ENCODE peak calls at places on chromosome 22, in eight cellular contexts. K, C, P, X, S, V, T and N are unnamed samples.

GRCh38 chr22:36164621-36165020 is 4.1 kb upstream of the APOL3 start:
- ATAC-seq in X (no peak), K (no peak), T (no peak), P (no peak), S (peak; percentile 71), C (no peak), V (no peak), N (no peak)

GRCh38 chr22:24303007-24303406 is 32.4 kb downstream of the SPECC1L start:
- ATAC-seq in C (no peak), V (peak; percentile 18), X (no peak), S (peak; percentile 36), P (no peak), T (peak; percentile 58), K (no peak), N (peak; percentile 20)

GRCh38 chr22:20211997-20212753 is 55.9 kb downstream of the RTN4R start:
- ATAC-seq in C (no peak), K (no peak), X (peak; percentile 39), T (peak; percentile 73), V (no peak), S (no peak), P (peak; percentile 85), N (no peak)

GRCh38 chr22:45572444-45572843 is 69.8 kb downstream of the FBLN1 start:
- ATAC-seq in K (no peak), X (no peak), S (peak; percentile 21), C (no peak), T (no peak), P (no peak), V (no peak), N (peak; percentile 54)

GRCh38 chr22:39917091-39917703 is 16.3 kb downstream of the GRAP2 start:
- ATAC-seq in K (no peak), X (no peak), T (no peak), S (no peak), V (no peak), C (no peak), P (no peak), N (no peak)

GRCh38 chr22:40556641-40557040 is 79.9 kb downstream of the MRTFA start:
- ATAC-seq in T (no peak), V (no peak), X (no peak), K (no peak), P (no peak), C (no peak), S (no peak), N (no peak)

GRCh38 chr22:35752172-35752832 is 34.6 kb downstream of the APOL5 start:
- ATAC-seq in K (no peak), T (no peak), X (no peak), C (no peak), P (no peak), S (no peak), V (peak; percentile 51), N (no peak)

GRCh38 chr22:46087816-46088277 is 62.5 kb upstream of the PPARA start:
- ATAC-seq in T (peak; percentile 63), P (no peak), X (peak; percentile 76), S (peak; percentile 80), V (peak; percentile 11), K (peak; percentile 46), C (peak; percentile 94), N (peak; percentile 77)

GRCh38 chr22:25514436-25514835 is 50.0 kb upstream of the GRK3 start:
- ATAC-seq in X (no peak), K (peak; percentile 35), V (no peak), T (no peak), P (no peak), S (no peak), C (peak; percentile 17), N (no peak)

GRCh38 chr22:30212363-30212995 is 34.1 kb downstream of the LIF start:
- ATAC-seq in C (peak; percentile 62), S (peak; percentile 81), T (peak; percentile 78), V (peak; percentile 22), P (peak; percentile 63), K (peak; percentile 80), X (no peak), N (peak; percentile 64)

GRCh38 chr22:28742562-28742962 is 723 bp downstream of the HSCB start:
- ATAC-seq in T (no peak), V (no peak), P (no peak), K (no peak), X (no peak), C (no peak), S (no peak), N (no peak)

GRCh38 chr22:28743852-28744251 is 2.0 kb downstream of the HSCB start:
- ATAC-seq in T (no peak), C (no peak), V (no peak), X (no peak), K (no peak), S (no peak), P (no peak), N (no peak)

GRCh38 chr22:28736296-28737155 is 5.1 kb downstream of the CHEK2 start:
- ATAC-seq in P (no peak), K (no peak), S (no peak), T (no peak), X (no peak), V (no peak), C (no peak), N (no peak)

GRCh38 chr22:28741758-28742561 is at the start of the genes CHEK2 and HSCB:
- ATAC-seq in P (peak; percentile 89), S (peak; percentile 99), C (peak; percentile 94), X (peak; percentile 96), T (peak; percentile 97), K (peak; percentile 96), V (peak; percentile 99), N (peak; percentile 97)

DNA sequence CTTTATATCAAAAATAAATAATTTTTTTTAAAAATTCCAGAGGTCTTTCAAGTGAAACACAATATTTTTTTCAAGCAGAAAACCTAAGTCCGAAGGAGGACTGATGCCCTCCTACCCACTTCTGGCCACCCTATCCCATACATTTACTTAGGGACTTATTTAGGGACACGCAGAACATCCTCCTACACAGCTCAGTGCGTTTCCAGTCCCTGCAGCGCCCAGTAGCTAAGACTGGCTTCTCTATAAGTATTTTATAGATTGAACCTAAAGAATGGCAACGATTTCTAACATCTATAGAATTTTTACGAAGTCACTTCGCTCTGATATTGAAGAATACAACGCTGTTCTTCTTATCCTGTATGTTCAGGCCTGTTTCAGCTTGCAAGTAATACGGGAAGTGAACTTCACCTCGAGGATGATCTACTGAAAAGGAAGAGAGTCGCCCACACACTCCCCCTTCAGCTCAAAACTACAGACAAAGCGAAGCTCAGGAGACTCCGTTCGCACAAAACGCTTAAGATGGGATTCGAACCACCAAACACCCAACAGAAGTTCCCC is 341 bp downstream of the CHEK2 start:
- ATAC-seq in V (no peak), K (no peak), T (no peak), S (no peak), P (no peak), X (peak; percentile 34), C (no peak), N (no peak)
- TF ChIP-seq CTCF in V (no peak), K (no peak), T (no peak), S (no peak), P (no peak), X (no peak), C (no peak), N (no peak)

GRCh38 chr22:49879871-49880270 is 26.2 kb downstream of the ZBED4 start:
- ATAC-seq in C (no peak), V (no peak), T (no peak), X (no peak), P (no peak), K (no peak), S (no peak), N (no peak)

GRCh38 chr22:49880281-49880680 is 26.6 kb downstream of the ZBED4 start:
- ATAC-seq in V (no peak), P (no peak), T (no peak), K (no peak), C (no peak), X (no peak), S (no peak), N (no peak)

GRCh38 chr22:49877642-49878041 is 24.0 kb downstream of the ZBED4 start:
- ATAC-seq in V (no peak), S (no peak), T (no peak), X (no peak), P (no peak), K (no peak), C (no peak), N (no peak)

GRCh38 chr22:49881856-49882255 is 28.2 kb downstream of the ZBED4 start:
- ATAC-seq in X (no peak), T (no peak), K (no peak), C (no peak), V (no peak), P (no peak), S (no peak), N (no peak)

DNA sequence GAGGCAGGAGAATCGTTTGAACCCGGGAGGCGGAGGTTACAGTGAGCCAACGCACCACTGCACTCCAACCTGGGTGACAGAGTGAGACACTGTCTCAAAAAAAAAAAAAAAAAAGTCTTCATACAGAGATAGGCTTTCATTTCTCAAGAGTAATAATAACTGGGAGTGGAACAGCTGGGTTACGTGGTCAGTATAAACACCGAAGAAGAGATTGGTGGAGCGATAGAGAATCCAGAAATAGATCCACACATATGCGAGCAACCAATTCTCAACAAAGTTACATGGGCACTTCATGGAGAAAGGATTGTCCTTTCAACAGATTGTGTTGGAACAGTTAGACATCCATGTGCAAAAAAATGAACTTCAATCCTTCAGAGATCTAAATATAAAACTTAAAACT is 24.6 kb downstream of the ZBED4 start:
- ATAC-seq in X (no peak), S (no peak), T (no peak), P (no peak), C (no peak), V (no peak), K (no peak), N (no peak)
- H3K9me3 ChIP-seq in X (peaks cover 3% of the 10 kb centered on the region), S (no peaks in the 10 kb centered on the region), T (no peaks in the 10 kb centered on the region), P (no peaks in the 10 kb centered on the region), C (peaks cover 2% of the 10 kb centered on the region), V (no peaks in the 10 kb centered on the region), K (no peaks in the 10 kb centered on the region), N (no peaks in the 10 kb centered on the region)

GRCh38 chr22:42079319-42080251 is at the start of gene SMDT1:
- ATAC-seq in S (peak; percentile 96), P (peak; percentile 93), T (peak; percentile 91), V (peak; percentile 94), C (peak; percentile 92), X (peak; percentile 96), K (peak; percentile 96), N (peak; percentile 96)
- TF ChIP-seq POLR2A in S (no peak), P (peak; percentile 67), T (peak; percentile 92), V (peak; percentile 97), C (peak; percentile 90), X (peak; percentile 89), K (peak; percentile 64), N (peak; percentile 92)

GRCh38 chr22:44461614-44462013 is 36.4 kb downstream of the RTL6 start:
- ATAC-seq in V (no peak), K (no peak), S (no peak), T (no peak), P (no peak), C (no peak), X (no peak), N (no peak)

GRCh38 chr22:44459041-44459440 is 39.0 kb downstream of the RTL6 start:
- ATAC-seq in T (no peak), K (no peak), S (no peak), C (no peak), X (no peak), P (no peak), V (no peak), N (no peak)

GRCh38 chr22:44462246-44463015 is 35.6 kb downstream of the RTL6 start:
- ATAC-seq in S (no peak), C (no peak), X (no peak), P (no peak), V (no peak), T (no peak), K (no peak), N (no peak)

GRCh38 chr22:44461083-44461375 is 37.0 kb downstream of the RTL6 start:
- ATAC-seq in C (no peak), X (no peak), V (no peak), K (no peak), S (no peak), P (no peak), T (no peak), N (no peak)

GRCh38 chr22:44460287-44461082 is 37.5 kb downstream of the RTL6 start:
- ATAC-seq in T (no peak), P (no peak), S (no peak), C (peak; percentile 49), K (no peak), V (no peak), X (no peak), N (no peak)
- TF ChIP-seq CTCF in T (no peak), P (no peak), S (no peak), C (no peak), K (no peak), V (no peak), X (no peak), N (no peak)